ENCODE peak calls at places on chromosomes 2 and 18, in nine cellular contexts. One of them, this sample, is unnamed.
A peak's percentile ranks its signal among the peaks of the same experiment; 100 is the strongest.

GRCh38 chr2:74548285-74548918 is 5.3 kb downstream of the LOXL3 start:
- DNase-seq in PC-3: no peak
- DNase-seq in HCT116: no peak
- DNase-seq in GM23248: peak; percentile 32
- DNase-seq in neural progenitor cell: peak; percentile 41
- DNase-seq in SK-N-SH: peak; percentile 40
- DNase-seq in OCI-LY7: no peak
- DNase-seq in GM23338: peak; percentile 51
- DNase-seq in MM.1S: no peak
- DNase-seq in this sample: no peak

GRCh38 chr2:158487419-158487818 is 30.7 kb downstream of the PKP4 start:
- DNase-seq in GM23338: no peak
- DNase-seq in MM.1S: no peak
- DNase-seq in OCI-LY7: no peak
- DNase-seq in PC-3: no peak
- DNase-seq in GM23248: peak; percentile 74
- DNase-seq in SK-N-SH: no peak
- DNase-seq in neural progenitor cell: no peak
- DNase-seq in HCT116: no peak
- DNase-seq in this sample: no peak

GRCh38 chr2:195447353-195447975 is 209.6 kb upstream of the SLC39A10 start:
- DNase-seq in MM.1S: no peak
- DNase-seq in GM23248: peak; percentile 12
- DNase-seq in neural progenitor cell: no peak
- DNase-seq in OCI-LY7: no peak
- DNase-seq in PC-3: peak; percentile 42
- DNase-seq in GM23338: no peak
- DNase-seq in HCT116: peak; percentile 28
- DNase-seq in SK-N-SH: no peak
- DNase-seq in this sample: no peak

GRCh38 chr18:9827856-9828793 is 57.6 kb upstream of the TXNDC2 start:
- DNase-seq in neural progenitor cell: no peak
- DNase-seq in GM23248: peak; percentile 99
- DNase-seq in OCI-LY7: no peak
- DNase-seq in GM23338: no peak
- DNase-seq in MM.1S: no peak
- DNase-seq in SK-N-SH: no peak
- DNase-seq in PC-3: peak; percentile 99
- DNase-seq in HCT116: peak; percentile 97
- DNase-seq in this sample: peak; percentile 62

GRCh38 chr2:196113061-196113974 is 44.7 kb upstream of the DNAH7 start:
- DNase-seq in OCI-LY7: no peak
- DNase-seq in MM.1S: no peak
- DNase-seq in GM23248: peak; percentile 75
- DNase-seq in neural progenitor cell: peak; percentile 21
- DNase-seq in SK-N-SH: no peak
- DNase-seq in HCT116: no peak
- DNase-seq in GM23338: peak; percentile 41
- DNase-seq in PC-3: no peak
- DNase-seq in this sample: no peak

GRCh38 chr2:127106457-127106997 is 427 bp downstream of the BIN1 start:
- DNase-seq in neural progenitor cell: peak; percentile 47
- DNase-seq in PC-3: no peak
- DNase-seq in GM23248: no peak
- DNase-seq in SK-N-SH: peak; percentile 75
- DNase-seq in MM.1S: no peak
- DNase-seq in HCT116: no peak
- DNase-seq in OCI-LY7: no peak
- DNase-seq in GM23338: peak; percentile 64
- DNase-seq in this sample: peak; percentile 51

GRCh38 chr18:8797206-8797605 is 91.8 kb downstream of the MTCL1 start:
- DNase-seq in OCI-LY7: no peak
- DNase-seq in SK-N-SH: no peak
- DNase-seq in MM.1S: no peak
- DNase-seq in PC-3: peak; percentile 79
- DNase-seq in neural progenitor cell: no peak
- DNase-seq in GM23338: no peak
- DNase-seq in GM23248: peak; percentile 63
- DNase-seq in HCT116: no peak
- DNase-seq in this sample: no peak

GRCh38 chr2:112884869-112885502 is 26.0 kb upstream of the IL37 start:
- DNase-seq in PC-3: peak; percentile 80
- DNase-seq in SK-N-SH: peak; percentile 50
- DNase-seq in GM23248: peak; percentile 28
- DNase-seq in HCT116: peak; percentile 40
- DNase-seq in GM23338: peak; percentile 85
- DNase-seq in MM.1S: peak; percentile 80
- DNase-seq in neural progenitor cell: peak; percentile 71
- DNase-seq in OCI-LY7: peak; percentile 68
- DNase-seq in this sample: peak; percentile 60

GRCh38 chr2:57139179-57139578 is 907.4 kb upstream of the VRK2 start:
- DNase-seq in neural progenitor cell: no peak
- DNase-seq in GM23248: no peak
- DNase-seq in OCI-LY7: no peak
- DNase-seq in GM23338: no peak
- DNase-seq in HCT116: no peak
- DNase-seq in PC-3: peak; percentile 6
- DNase-seq in SK-N-SH: no peak
- DNase-seq in MM.1S: no peak
- DNase-seq in this sample: no peak

GRCh38 chr2:167401309-167401708 is 513.0 kb downstream of the XIRP2 start:
- DNase-seq in GM23338: peak; percentile 35
- DNase-seq in PC-3: no peak
- DNase-seq in HCT116: no peak
- DNase-seq in GM23248: no peak
- DNase-seq in neural progenitor cell: no peak
- DNase-seq in SK-N-SH: no peak
- DNase-seq in MM.1S: no peak
- DNase-seq in OCI-LY7: no peak
- DNase-seq in this sample: no peak
- H3K27ac ChIP-seq in GM23338: no peak overlapping the region
- H3K27ac ChIP-seq in PC-3: no peak overlapping the region
- H3K27ac ChIP-seq in HCT116: no peak overlapping the region
- H3K27ac ChIP-seq in GM23248: no peak overlapping the region
- H3K27ac ChIP-seq in neural progenitor cell: no peak overlapping the region
- H3K27ac ChIP-seq in SK-N-SH: no peak overlapping the region
- H3K27ac ChIP-seq in MM.1S: no peak overlapping the region
- H3K27ac ChIP-seq in OCI-LY7: no peak overlapping the region
- H3K27ac ChIP-seq in this sample: no peak overlapping the region

DNA sequence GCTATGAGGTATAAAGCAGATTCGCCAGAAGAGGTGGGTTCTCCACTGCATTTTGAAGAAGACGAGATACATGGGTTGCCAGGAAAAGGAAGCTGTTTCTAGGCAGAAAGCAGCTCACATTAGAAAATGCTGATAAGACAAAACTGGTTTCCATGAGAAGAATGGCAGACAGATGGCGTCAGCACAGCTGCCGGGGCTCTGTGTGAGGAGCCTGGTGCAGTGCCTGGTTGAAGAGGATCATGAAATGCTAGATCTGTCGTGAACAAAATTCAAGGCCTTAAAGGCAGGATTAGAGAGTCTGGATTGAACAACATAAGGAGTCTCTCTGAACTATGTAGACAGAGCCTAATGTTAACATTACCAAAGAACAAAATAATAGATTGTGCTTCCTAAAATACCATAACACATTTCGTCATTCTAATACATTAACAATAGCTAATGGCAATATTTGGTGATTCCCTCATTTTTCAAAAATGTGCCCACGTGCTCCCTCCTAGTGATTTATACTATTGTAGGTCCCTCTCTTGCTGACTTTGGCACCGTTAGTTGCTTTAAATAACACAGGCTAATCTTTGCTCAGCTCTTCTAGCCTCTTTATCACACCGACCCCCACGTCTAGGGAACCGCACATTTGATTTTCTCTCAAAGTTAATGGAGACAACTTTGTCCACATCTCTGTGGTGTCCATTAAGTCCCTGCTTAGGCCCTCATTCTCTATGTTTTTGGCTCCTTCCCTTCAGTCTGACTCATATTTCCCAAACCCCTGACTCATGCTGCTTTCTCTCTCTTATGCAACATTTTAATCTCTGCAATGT is 38.2 kb downstream of the EFEMP1 start:
- DNase-seq in HCT116: peak; percentile 24
- DNase-seq in MM.1S: no peak
- DNase-seq in OCI-LY7: no peak
- DNase-seq in GM23338: no peak
- DNase-seq in neural progenitor cell: no peak
- DNase-seq in PC-3: peak; percentile 88
- DNase-seq in SK-N-SH: no peak
- DNase-seq in GM23248: peak; percentile 90
- DNase-seq in this sample: peak; percentile 38
- TF ChIP-seq EZH2phosphoT487 in HCT116: no peak
- TF ChIP-seq EZH2phosphoT487 in MM.1S: no peak
- TF ChIP-seq EZH2phosphoT487 in OCI-LY7: no peak
- TF ChIP-seq EZH2phosphoT487 in GM23338: no peak
- TF ChIP-seq EZH2phosphoT487 in neural progenitor cell: no peak
- TF ChIP-seq EZH2phosphoT487 in PC-3: no peak
- TF ChIP-seq EZH2phosphoT487 in SK-N-SH: no peak
- TF ChIP-seq EZH2phosphoT487 in GM23248: no peak
- TF ChIP-seq EZH2phosphoT487 in this sample: no peak

GRCh38 chr2:120389036-120389391 is 43.1 kb downstream of the INHBB start:
- DNase-seq in OCI-LY7: no peak
- DNase-seq in HCT116: no peak
- DNase-seq in GM23338: no peak
- DNase-seq in SK-N-SH: no peak
- DNase-seq in neural progenitor cell: no peak
- DNase-seq in GM23248: no peak
- DNase-seq in MM.1S: no peak
- DNase-seq in PC-3: no peak
- DNase-seq in this sample: no peak

GRCh38 chr2:120391905-120392665 is 46.1 kb downstream of the INHBB start:
- DNase-seq in neural progenitor cell: no peak
- DNase-seq in OCI-LY7: no peak
- DNase-seq in GM23248: no peak
- DNase-seq in HCT116: no peak
- DNase-seq in GM23338: no peak
- DNase-seq in MM.1S: no peak
- DNase-seq in SK-N-SH: no peak
- DNase-seq in PC-3: no peak
- DNase-seq in this sample: no peak

GRCh38 chr2:120385355-120386127 is 39.6 kb downstream of the INHBB start:
- DNase-seq in GM23338: peak; percentile 56
- DNase-seq in SK-N-SH: no peak
- DNase-seq in PC-3: no peak
- DNase-seq in GM23248: no peak
- DNase-seq in MM.1S: no peak
- DNase-seq in OCI-LY7: no peak
- DNase-seq in neural progenitor cell: peak; percentile 30
- DNase-seq in HCT116: no peak
- DNase-seq in this sample: no peak

GRCh38 chr2:120390381-120391055 is 44.6 kb downstream of the INHBB start:
- DNase-seq in GM23338: no peak
- DNase-seq in HCT116: no peak
- DNase-seq in GM23248: no peak
- DNase-seq in SK-N-SH: no peak
- DNase-seq in neural progenitor cell: no peak
- DNase-seq in OCI-LY7: no peak
- DNase-seq in PC-3: no peak
- DNase-seq in MM.1S: no peak
- DNase-seq in this sample: no peak

DNA sequence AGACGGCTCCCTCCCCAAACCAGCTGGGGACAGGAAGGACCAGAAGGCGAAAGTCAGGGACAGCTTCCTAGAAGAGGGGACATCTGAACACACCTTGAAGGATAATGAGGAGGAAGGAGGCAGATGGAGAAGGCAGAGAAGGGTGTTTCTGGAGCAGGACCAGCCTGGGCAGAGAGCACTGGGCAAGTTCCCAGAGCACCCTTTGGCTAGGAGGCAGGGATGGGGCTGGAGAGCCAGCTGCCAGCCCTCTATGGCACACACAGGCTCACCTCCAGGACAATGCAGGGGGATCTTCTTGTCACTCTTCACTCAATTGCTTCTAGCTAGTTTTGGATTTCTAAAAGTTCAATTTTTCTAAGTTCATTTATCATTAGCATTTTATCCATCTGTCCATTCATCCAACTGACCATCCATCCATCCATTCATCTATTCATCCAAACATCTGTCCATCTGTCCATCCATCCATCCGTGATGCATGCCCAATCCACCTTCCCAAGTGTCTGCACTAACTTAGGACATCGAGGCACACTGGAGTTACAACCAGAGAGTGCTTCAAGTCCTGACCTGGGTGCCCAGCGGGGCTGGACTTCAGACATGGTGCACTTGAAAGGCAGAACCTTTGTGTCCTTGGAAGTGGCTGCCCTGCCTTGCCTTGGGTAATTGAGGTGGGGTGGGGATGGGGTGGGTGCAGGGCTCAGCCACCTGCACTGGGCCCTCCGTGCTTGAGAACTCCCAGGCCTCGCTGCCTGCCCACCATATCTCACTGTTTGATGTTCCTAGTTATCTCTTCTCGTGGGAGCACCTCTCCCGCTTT is 42.5 kb downstream of the INHBB start:
- DNase-seq in SK-N-SH: no peak
- DNase-seq in neural progenitor cell: no peak
- DNase-seq in HCT116: no peak
- DNase-seq in PC-3: no peak
- DNase-seq in MM.1S: no peak
- DNase-seq in OCI-LY7: no peak
- DNase-seq in GM23338: no peak
- DNase-seq in GM23248: no peak
- DNase-seq in this sample: no peak
- H3K4me1 ChIP-seq in SK-N-SH: no peaks in the 10 kb centered on the region
- H3K4me1 ChIP-seq in neural progenitor cell: no peaks in the 10 kb centered on the region
- H3K4me1 ChIP-seq in HCT116: peaks cover 7% of the 10 kb centered on the region
- H3K4me1 ChIP-seq in PC-3: no peaks in the 10 kb centered on the region
- H3K4me1 ChIP-seq in MM.1S: no peaks in the 10 kb centered on the region
- H3K4me1 ChIP-seq in OCI-LY7: no peaks in the 10 kb centered on the region
- H3K4me1 ChIP-seq in GM23338: peaks cover 11% of the 10 kb centered on the region
- H3K4me1 ChIP-seq in GM23248: no peaks in the 10 kb centered on the region
- H3K4me1 ChIP-seq in this sample: no peaks in the 10 kb centered on the region

DNA sequence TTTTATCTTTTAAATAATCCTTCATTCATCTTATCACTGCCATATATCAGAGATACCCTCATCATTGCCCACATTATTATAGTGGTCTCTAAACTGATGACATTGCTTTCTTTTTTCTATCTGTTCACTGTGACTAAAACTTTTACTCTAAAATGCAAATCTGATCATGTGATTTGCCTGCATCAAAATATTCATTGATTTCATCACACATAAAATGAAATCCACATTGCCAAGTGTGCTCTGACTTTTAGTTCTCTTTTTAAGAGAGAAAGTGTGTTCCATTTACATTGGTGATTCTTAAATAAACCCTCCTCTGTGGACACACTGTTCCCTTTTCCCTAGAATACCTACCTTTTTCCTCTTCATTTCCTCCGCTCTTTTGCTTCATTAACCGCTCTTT is 7.5 kb downstream of the REL start:
- DNase-seq in GM23248: no peak
- DNase-seq in SK-N-SH: no peak
- DNase-seq in PC-3: no peak
- DNase-seq in OCI-LY7: no peak
- DNase-seq in GM23338: no peak
- DNase-seq in neural progenitor cell: no peak
- DNase-seq in MM.1S: no peak
- DNase-seq in HCT116: no peak
- DNase-seq in this sample: no peak
- H3K27ac ChIP-seq in GM23248: no peak overlapping the region
- H3K27ac ChIP-seq in SK-N-SH: no peak overlapping the region
- H3K27ac ChIP-seq in PC-3: no peak overlapping the region
- H3K27ac ChIP-seq in OCI-LY7: peak overlapping the region; percentile 4
- H3K27ac ChIP-seq in GM23338: no peak overlapping the region
- H3K27ac ChIP-seq in neural progenitor cell: no peak overlapping the region
- H3K27ac ChIP-seq in MM.1S: no peak overlapping the region
- H3K27ac ChIP-seq in HCT116: no peak overlapping the region
- H3K27ac ChIP-seq in this sample: no peak overlapping the region